ENCODE peak calls at places on chromosome 14, in nine cellular contexts. L is LHCN-M2; Y is NK-92 treated with Interleukin-12 subunit alpha and Interleukin-12 subunit beta, amount 100 ng/mL, for 24 hours; K is NCI-H2227 treated with DMSO at 0.1 percent for 48 hours; A is activated CD4-positive, alpha-beta T cell treated with anti-CD3 and anti-CD28 coated beads, Interleukin-2, amount 10 ng/mL, durations not matched to agents 7 days and 5 days; Q is astrocyte; U is NCI-H2081; B is stimulated activated CD8-positive, alpha-beta memory T cell treated with anti-CD3 and anti-CD28 coated beads, Interleukin-4, amount 100 ng/mL, for 4 hours; N is fibroblast of the conjunctiva. P is an unnamed sample.

GRCh38 chr14:102699416-102700110 is 77.7 kb upstream of the TRAF3 start:
- DNase-seq in B (no peak), L (no peak), Y (no peak), N (no peak), A (no peak), U (no peak), Q (no peak), K (no peak), P (no peak)

GRCh38 chr14:76755610-76756390 is 5.5 kb upstream of the VASH1 start:
- DNase-seq in K (no peak), L (no peak), B (no peak), Q (no peak), U (no peak), N (no peak), Y (no peak), A (no peak), P (no peak)

GRCh38 chr14:83478741-83479140 is 1945.1 kb upstream of the SEL1L start:
- DNase-seq in N (no peak), A (no peak), K (no peak), Y (no peak), B (no peak), Q (peak), L (no peak), U (no peak), P (no peak)

GRCh38 chr14:21248739-21249411 is 20.4 kb downstream of the HNRNPC start:
- DNase-seq in B (no peak), L (no peak), Q (no peak), U (no peak), K (no peak), Y (no peak), A (no peak), N (no peak), P (no peak)

GRCh38 chr14:74612346-74613021 is 447 bp upstream of the LTBP2 start:
- DNase-seq in K (peak), B (peak), L (peak), Y (no peak), A (peak), U (peak), N (no peak), Q (peak), P (no peak)

GRCh38 chr14:49853158-49853477 is 530 bp upstream of the NEMF start:
- DNase-seq in Y (no peak), K (no peak), N (no peak), L (no peak), U (no peak), B (no peak), A (no peak), Q (no peak), P (no peak)

GRCh38 chr14:70140614-70141013 is 48.1 kb downstream of the SLC8A3 start:
- DNase-seq in Y (no peak), K (no peak), U (no peak), L (no peak), N (no peak), Q (no peak), B (no peak), A (no peak), P (no peak)

GRCh38 chr14:73977896-73978295 is 27.8 kb downstream of the COQ6 start:
- DNase-seq in A (no peak), N (no peak), B (no peak), K (no peak), Q (peak), U (no peak), L (peak), Y (no peak), P (no peak)

GRCh38 chr14:67270354-67270753 is 29.1 kb downstream of the PALS1 start:
- DNase-seq in N (no peak), A (no peak), U (no peak), B (no peak), L (no peak), Q (peak), K (peak), Y (no peak), P (no peak)

GRCh38 chr14:99729991-99730875 is 46.1 kb downstream of the CYP46A1 start:
- DNase-seq in Q (no peak), L (no peak), B (no peak), N (no peak), A (peak), Y (no peak), U (peak), K (peak), P (no peak)

GRCh38 chr14:34857689-34858449 is 17.3 kb downstream of the BAZ1A start:
- DNase-seq in N (no peak), B (no peak), U (no peak), Y (no peak), K (no peak), L (no peak), Q (no peak), A (peak), P (no peak)

GRCh38 chr14:22226381-22226780 is 362.6 kb downstream of the DAD1 start:
- DNase-seq in A (peak), N (no peak), L (peak), K (no peak), Y (no peak), B (no peak), U (no peak), Q (no peak), P (no peak)

GRCh38 chr14:64387232-64387737 is 868 bp upstream of the MTHFD1 start:
- DNase-seq in K (peak), L (peak), N (no peak), Y (no peak), Q (peak), B (no peak), A (peak), U (peak), P (no peak)

GRCh38 chr14:69036757-69037506 is 57.8 kb upstream of the ACTN1 start:
- DNase-seq in B (no peak), U (no peak), N (no peak), K (no peak), Y (no peak), L (no peak), A (no peak), Q (peak), P (no peak)

GRCh38 chr14:50615566-50615965 is 52.5 kb downstream of the SAV1 start:
- DNase-seq in N (no peak), K (no peak), Y (no peak), U (no peak), Q (no peak), B (no peak), A (no peak), L (no peak), P (no peak)

GRCh38 chr14:103868242-103868897 is 21.0 kb upstream of the PPP1R13B start:
- DNase-seq in L (no peak), Y (no peak), A (no peak), Q (no peak), U (no peak), B (no peak), N (no peak), K (no peak), P (no peak)

GRCh38 chr14:96191355-96191754 is 13.3 kb upstream of the BDKRB2 start:
- DNase-seq in U (no peak), Q (no peak), B (no peak), L (no peak), N (no peak), A (no peak), K (no peak), Y (no peak), P (no peak)

GRCh38 chr14:104138098-104138890 is at the start of gene KIF26A:
- DNase-seq in U (peak), Q (no peak), N (no peak), A (no peak), L (no peak), K (peak), Y (no peak), B (no peak), P (no peak)

GRCh38 chr14:72515779-72516770 is 377.8 kb downstream of the DPF3 start:
- DNase-seq in B (no peak), A (no peak), L (no peak), Q (peak), U (no peak), Y (no peak), K (no peak), N (no peak), P (peak)

GRCh38 chr14:72692678-72693077 is 201.2 kb downstream of the DPF3 start:
- DNase-seq in Q (no peak), K (no peak), L (no peak), N (no peak), Y (no peak), A (no peak), U (no peak), B (no peak), P (no peak)

GRCh38 chr14:92473947-92474535 is 39.5 kb upstream of the RIN3 start:
- DNase-seq in Y (no peak), K (no peak), L (no peak), B (no peak), Q (peak), U (no peak), N (no peak), A (no peak), P (no peak)

GRCh38 chr14:71789005-71789404 is 143.2 kb upstream of the RGS6 start:
- DNase-seq in U (no peak), Q (no peak), B (no peak), Y (no peak), A (no peak), N (no peak), L (no peak), K (no peak), P (no peak)

GRCh38 chr14:106500571-106500970 is 974.2 kb downstream of the TMEM121 start:
- DNase-seq in Q (no peak), U (no peak), L (no peak), Y (no peak), A (no peak), K (no peak), B (no peak), N (no peak), P (no peak)

GRCh38 chr14:73007835-73008234 is 19.1 kb downstream of the ZFYVE1 start:
- DNase-seq in Y (no peak), L (no peak), A (no peak), K (no peak), U (no peak), Q (no peak), N (no peak), B (no peak), P (no peak)

GRCh38 chr14:54344445-54344844 is 52.4 kb upstream of the CDKN3 start:
- DNase-seq in N (no peak), U (no peak), L (no peak), K (no peak), A (no peak), Y (no peak), Q (no peak), B (no peak), P (no peak)